ENCODE peak calls at places on chromosomes 3 and 15, in nine cellular contexts. One of them, this sample, is unnamed.
A peak's percentile ranks its signal among the peaks of the same experiment; 100 is the strongest.

GRCh38 chr3:195352895-195353488 is 82.0 kb upstream of the XXYLT1 start:
- DNase-seq in Calu3: peak; percentile 47
- DNase-seq in effector memory CD8-positive, alpha-beta T cell: no peak
- DNase-seq in activated naive CD4-positive, alpha-beta T cell: no peak
- DNase-seq in choroid plexus epithelial cell: peak; percentile 92
- DNase-seq in SW 1271: peak; percentile 8
- DNase-seq in dorsolateral prefrontal cortex: no peak
- DNase-seq in activated effector memory CD4-positive, alpha-beta T cell treated with anti-CD3 and anti-CD28 coated beads, Interleukin-2, amount 50 U/mL, for 16 hours: no peak
- DNase-seq in left cardiac atrium: no peak
- DNase-seq in this sample: no peak

GRCh38 chr15:91228391-91228790 is 128.3 kb downstream of the SV2B start:
- DNase-seq in Calu3: no peak
- DNase-seq in effector memory CD8-positive, alpha-beta T cell: no peak
- DNase-seq in activated effector memory CD4-positive, alpha-beta T cell treated with anti-CD3 and anti-CD28 coated beads, Interleukin-2, amount 50 U/mL, for 16 hours: no peak
- DNase-seq in SW 1271: no peak
- DNase-seq in choroid plexus epithelial cell: no peak
- DNase-seq in dorsolateral prefrontal cortex: no peak
- DNase-seq in left cardiac atrium: no peak
- DNase-seq in activated naive CD4-positive, alpha-beta T cell: no peak
- DNase-seq in this sample: no peak

GRCh38 chr3:73512095-73512494 is 112.6 kb downstream of the PDZRN3 start:
- DNase-seq in Calu3: no peak
- DNase-seq in effector memory CD8-positive, alpha-beta T cell: no peak
- DNase-seq in SW 1271: no peak
- DNase-seq in dorsolateral prefrontal cortex: no peak
- DNase-seq in activated naive CD4-positive, alpha-beta T cell: no peak
- DNase-seq in activated effector memory CD4-positive, alpha-beta T cell treated with anti-CD3 and anti-CD28 coated beads, Interleukin-2, amount 50 U/mL, for 16 hours: no peak
- DNase-seq in left cardiac atrium: no peak
- DNase-seq in choroid plexus epithelial cell: peak; percentile 36
- DNase-seq in this sample: no peak

GRCh38 chr3:52136513-52136912 is 17.7 kb downstream of the POC1A start:
- DNase-seq in activated effector memory CD4-positive, alpha-beta T cell treated with anti-CD3 and anti-CD28 coated beads, Interleukin-2, amount 50 U/mL, for 16 hours: no peak
- DNase-seq in activated naive CD4-positive, alpha-beta T cell: no peak
- DNase-seq in Calu3: no peak
- DNase-seq in choroid plexus epithelial cell: no peak
- DNase-seq in dorsolateral prefrontal cortex: no peak
- DNase-seq in effector memory CD8-positive, alpha-beta T cell: no peak
- DNase-seq in SW 1271: no peak
- DNase-seq in left cardiac atrium: peak; percentile 54
- DNase-seq in this sample: no peak

GRCh38 chr15:83380026-83380425 is 67.1 kb upstream of the SH3GL3 start:
- DNase-seq in effector memory CD8-positive, alpha-beta T cell: no peak
- DNase-seq in left cardiac atrium: no peak
- DNase-seq in activated naive CD4-positive, alpha-beta T cell: no peak
- DNase-seq in Calu3: no peak
- DNase-seq in SW 1271: peak; percentile 58
- DNase-seq in activated effector memory CD4-positive, alpha-beta T cell treated with anti-CD3 and anti-CD28 coated beads, Interleukin-2, amount 50 U/mL, for 16 hours: no peak
- DNase-seq in choroid plexus epithelial cell: no peak
- DNase-seq in dorsolateral prefrontal cortex: no peak
- DNase-seq in this sample: no peak

GRCh38 chr3:120470870-120471269 is 20.1 kb upstream of the FSTL1 start:
- DNase-seq in effector memory CD8-positive, alpha-beta T cell: no peak
- DNase-seq in SW 1271: no peak
- DNase-seq in dorsolateral prefrontal cortex: peak; percentile 14
- DNase-seq in Calu3: no peak
- DNase-seq in choroid plexus epithelial cell: no peak
- DNase-seq in activated naive CD4-positive, alpha-beta T cell: no peak
- DNase-seq in activated effector memory CD4-positive, alpha-beta T cell treated with anti-CD3 and anti-CD28 coated beads, Interleukin-2, amount 50 U/mL, for 16 hours: no peak
- DNase-seq in left cardiac atrium: peak; percentile 23
- DNase-seq in this sample: no peak

GRCh38 chr15:63185206-63185605 is 4.2 kb upstream of the RAB8B start:
- DNase-seq in effector memory CD8-positive, alpha-beta T cell: no peak
- DNase-seq in left cardiac atrium: no peak
- DNase-seq in choroid plexus epithelial cell: no peak
- DNase-seq in SW 1271: no peak
- DNase-seq in activated naive CD4-positive, alpha-beta T cell: no peak
- DNase-seq in dorsolateral prefrontal cortex: no peak
- DNase-seq in activated effector memory CD4-positive, alpha-beta T cell treated with anti-CD3 and anti-CD28 coated beads, Interleukin-2, amount 50 U/mL, for 16 hours: no peak
- DNase-seq in Calu3: no peak
- DNase-seq in this sample: no peak

GRCh38 chr3:55158345-55158744 is 230.5 kb upstream of the LRTM1 start:
- DNase-seq in dorsolateral prefrontal cortex: no peak
- DNase-seq in choroid plexus epithelial cell: no peak
- DNase-seq in Calu3: no peak
- DNase-seq in left cardiac atrium: no peak
- DNase-seq in effector memory CD8-positive, alpha-beta T cell: no peak
- DNase-seq in activated naive CD4-positive, alpha-beta T cell: no peak
- DNase-seq in SW 1271: no peak
- DNase-seq in activated effector memory CD4-positive, alpha-beta T cell treated with anti-CD3 and anti-CD28 coated beads, Interleukin-2, amount 50 U/mL, for 16 hours: no peak
- DNase-seq in this sample: no peak

GRCh38 chr3:139518296-139518695 is 21.2 kb downstream of the RBP1 start:
- DNase-seq in activated effector memory CD4-positive, alpha-beta T cell treated with anti-CD3 and anti-CD28 coated beads, Interleukin-2, amount 50 U/mL, for 16 hours: no peak
- DNase-seq in effector memory CD8-positive, alpha-beta T cell: no peak
- DNase-seq in choroid plexus epithelial cell: no peak
- DNase-seq in dorsolateral prefrontal cortex: no peak
- DNase-seq in SW 1271: no peak
- DNase-seq in activated naive CD4-positive, alpha-beta T cell: no peak
- DNase-seq in left cardiac atrium: no peak
- DNase-seq in Calu3: no peak
- DNase-seq in this sample: no peak

GRCh38 chr15:91186892-91187644 is 87.0 kb downstream of the SV2B start:
- DNase-seq in effector memory CD8-positive, alpha-beta T cell: no peak
- DNase-seq in SW 1271: no peak
- DNase-seq in activated naive CD4-positive, alpha-beta T cell: no peak
- DNase-seq in dorsolateral prefrontal cortex: peak; percentile 29
- DNase-seq in left cardiac atrium: no peak
- DNase-seq in choroid plexus epithelial cell: peak; percentile 31
- DNase-seq in Calu3: peak; percentile 47
- DNase-seq in activated effector memory CD4-positive, alpha-beta T cell treated with anti-CD3 and anti-CD28 coated beads, Interleukin-2, amount 50 U/mL, for 16 hours: no peak
- DNase-seq in this sample: no peak

GRCh38 chr3:184564685-184565385 is 3.2 kb downstream of the EPHB3 start:
- DNase-seq in effector memory CD8-positive, alpha-beta T cell: no peak
- DNase-seq in Calu3: no peak
- DNase-seq in dorsolateral prefrontal cortex: no peak
- DNase-seq in left cardiac atrium: no peak
- DNase-seq in choroid plexus epithelial cell: no peak
- DNase-seq in activated naive CD4-positive, alpha-beta T cell: no peak
- DNase-seq in activated effector memory CD4-positive, alpha-beta T cell treated with anti-CD3 and anti-CD28 coated beads, Interleukin-2, amount 50 U/mL, for 16 hours: no peak
- DNase-seq in SW 1271: no peak
- DNase-seq in this sample: no peak

GRCh38 chr3:141148169-141148568 is 83.5 kb upstream of the PXYLP1 start:
- DNase-seq in left cardiac atrium: no peak
- DNase-seq in effector memory CD8-positive, alpha-beta T cell: no peak
- DNase-seq in SW 1271: no peak
- DNase-seq in activated effector memory CD4-positive, alpha-beta T cell treated with anti-CD3 and anti-CD28 coated beads, Interleukin-2, amount 50 U/mL, for 16 hours: no peak
- DNase-seq in dorsolateral prefrontal cortex: no peak
- DNase-seq in Calu3: no peak
- DNase-seq in activated naive CD4-positive, alpha-beta T cell: no peak
- DNase-seq in choroid plexus epithelial cell: no peak
- DNase-seq in this sample: no peak

GRCh38 chr3:124630994-124631393 is 99.3 kb upstream of the UMPS start:
- DNase-seq in choroid plexus epithelial cell: no peak
- DNase-seq in activated effector memory CD4-positive, alpha-beta T cell treated with anti-CD3 and anti-CD28 coated beads, Interleukin-2, amount 50 U/mL, for 16 hours: no peak
- DNase-seq in activated naive CD4-positive, alpha-beta T cell: no peak
- DNase-seq in left cardiac atrium: no peak
- DNase-seq in SW 1271: no peak
- DNase-seq in effector memory CD8-positive, alpha-beta T cell: no peak
- DNase-seq in dorsolateral prefrontal cortex: no peak
- DNase-seq in Calu3: no peak
- DNase-seq in this sample: no peak

GRCh38 chr3:71930056-71930991 is 145.4 kb upstream of the PROK2 start:
- DNase-seq in effector memory CD8-positive, alpha-beta T cell: no peak
- DNase-seq in Calu3: peak; percentile 11
- DNase-seq in dorsolateral prefrontal cortex: peak; percentile 22
- DNase-seq in activated effector memory CD4-positive, alpha-beta T cell treated with anti-CD3 and anti-CD28 coated beads, Interleukin-2, amount 50 U/mL, for 16 hours: no peak
- DNase-seq in activated naive CD4-positive, alpha-beta T cell: no peak
- DNase-seq in left cardiac atrium: peak; percentile 41
- DNase-seq in choroid plexus epithelial cell: peak; percentile 74
- DNase-seq in SW 1271: no peak
- DNase-seq in this sample: no peak

GRCh38 chr3:40387001-40387894 is at the start of gene ENTPD3:
- DNase-seq in Calu3: peak; percentile 61
- DNase-seq in effector memory CD8-positive, alpha-beta T cell: peak; percentile 1
- DNase-seq in SW 1271: no peak
- DNase-seq in choroid plexus epithelial cell: no peak
- DNase-seq in left cardiac atrium: peak; percentile 32
- DNase-seq in dorsolateral prefrontal cortex: no peak
- DNase-seq in activated effector memory CD4-positive, alpha-beta T cell treated with anti-CD3 and anti-CD28 coated beads, Interleukin-2, amount 50 U/mL, for 16 hours: peak; percentile 74
- DNase-seq in activated naive CD4-positive, alpha-beta T cell: no peak
- DNase-seq in this sample: no peak

GRCh38 chr3:178518660-178519396 is 17.4 kb upstream of the KCNMB2 start:
- DNase-seq in choroid plexus epithelial cell: no peak
- DNase-seq in effector memory CD8-positive, alpha-beta T cell: no peak
- DNase-seq in Calu3: peak; percentile 14
- DNase-seq in activated effector memory CD4-positive, alpha-beta T cell treated with anti-CD3 and anti-CD28 coated beads, Interleukin-2, amount 50 U/mL, for 16 hours: no peak
- DNase-seq in SW 1271: no peak
- DNase-seq in dorsolateral prefrontal cortex: no peak
- DNase-seq in left cardiac atrium: peak; percentile 31
- DNase-seq in activated naive CD4-positive, alpha-beta T cell: no peak
- DNase-seq in this sample: peak; percentile 61

GRCh38 chr15:64895285-64896065 is 16.2 kb upstream of the ANKDD1A start:
- DNase-seq in left cardiac atrium: no peak
- DNase-seq in dorsolateral prefrontal cortex: no peak
- DNase-seq in effector memory CD8-positive, alpha-beta T cell: peak; percentile 37
- DNase-seq in activated effector memory CD4-positive, alpha-beta T cell treated with anti-CD3 and anti-CD28 coated beads, Interleukin-2, amount 50 U/mL, for 16 hours: peak; percentile 73
- DNase-seq in Calu3: no peak
- DNase-seq in SW 1271: no peak
- DNase-seq in activated naive CD4-positive, alpha-beta T cell: no peak
- DNase-seq in choroid plexus epithelial cell: peak; percentile 74
- DNase-seq in this sample: no peak

GRCh38 chr15:90762109-90762508 is 45.0 kb downstream of the BLM start:
- DNase-seq in SW 1271: no peak
- DNase-seq in effector memory CD8-positive, alpha-beta T cell: no peak
- DNase-seq in activated naive CD4-positive, alpha-beta T cell: no peak
- DNase-seq in left cardiac atrium: peak; percentile 75
- DNase-seq in choroid plexus epithelial cell: peak; percentile 91
- DNase-seq in activated effector memory CD4-positive, alpha-beta T cell treated with anti-CD3 and anti-CD28 coated beads, Interleukin-2, amount 50 U/mL, for 16 hours: no peak
- DNase-seq in Calu3: no peak
- DNase-seq in dorsolateral prefrontal cortex: peak; percentile 33
- DNase-seq in this sample: peak; percentile 89

GRCh38 chr15:76258460-76258859 is 52.8 kb downstream of the ETFA start:
- DNase-seq in activated naive CD4-positive, alpha-beta T cell: no peak
- DNase-seq in SW 1271: no peak
- DNase-seq in activated effector memory CD4-positive, alpha-beta T cell treated with anti-CD3 and anti-CD28 coated beads, Interleukin-2, amount 50 U/mL, for 16 hours: no peak
- DNase-seq in effector memory CD8-positive, alpha-beta T cell: no peak
- DNase-seq in choroid plexus epithelial cell: no peak
- DNase-seq in Calu3: no peak
- DNase-seq in dorsolateral prefrontal cortex: no peak
- DNase-seq in left cardiac atrium: no peak
- DNase-seq in this sample: peak; percentile 53

GRCh38 chr15:85129881-85130280 is 148.2 kb downstream of the PDE8A start:
- DNase-seq in activated naive CD4-positive, alpha-beta T cell: no peak
- DNase-seq in choroid plexus epithelial cell: peak; percentile 41
- DNase-seq in activated effector memory CD4-positive, alpha-beta T cell treated with anti-CD3 and anti-CD28 coated beads, Interleukin-2, amount 50 U/mL, for 16 hours: no peak
- DNase-seq in SW 1271: no peak
- DNase-seq in Calu3: no peak
- DNase-seq in dorsolateral prefrontal cortex: no peak
- DNase-seq in left cardiac atrium: no peak
- DNase-seq in effector memory CD8-positive, alpha-beta T cell: no peak
- DNase-seq in this sample: no peak

GRCh38 chr3:191235331-191236314 is 36.6 kb downstream of the OSTN start:
- DNase-seq in activated naive CD4-positive, alpha-beta T cell: no peak
- DNase-seq in SW 1271: no peak
- DNase-seq in choroid plexus epithelial cell: peak; percentile 71
- DNase-seq in dorsolateral prefrontal cortex: no peak
- DNase-seq in activated effector memory CD4-positive, alpha-beta T cell treated with anti-CD3 and anti-CD28 coated beads, Interleukin-2, amount 50 U/mL, for 16 hours: no peak
- DNase-seq in Calu3: no peak
- DNase-seq in effector memory CD8-positive, alpha-beta T cell: no peak
- DNase-seq in left cardiac atrium: no peak
- DNase-seq in this sample: no peak

This sample was measured in Right ventricle myocardium inferior.